ENCODE peak calls at places on chromosomes 2 and 18, in eight cellular contexts. One of them, this sample, is unnamed.

GRCh38 chr18:3593381-3593903 is 143.5 kb downstream of the TGIF1 start:
- DNase-seq in AG10803: peak; percentile 83
- DNase-seq in sigmoid colon: no peak
- DNase-seq in MM.1S: no peak
- DNase-seq in pancreas: peak; percentile 32
- DNase-seq in foreskin fibroblast: no peak
- DNase-seq in HepG2: no peak
- DNase-seq in brain microvascular endothelial cell: peak; percentile 91
- DNase-seq in this sample: no peak

GRCh38 chr2:75558786-75559428 is 1.8 kb downstream of the EVA1A start:
- DNase-seq in AG10803: peak; percentile 90
- DNase-seq in sigmoid colon: no peak
- DNase-seq in MM.1S: no peak
- DNase-seq in pancreas: no peak
- DNase-seq in foreskin fibroblast: peak; percentile 39
- DNase-seq in HepG2: no peak
- DNase-seq in brain microvascular endothelial cell: peak; percentile 39
- DNase-seq in this sample: no peak

GRCh38 chr18:10798727-10799435 is 273.1 kb downstream of the NAPG start:
- DNase-seq in AG10803: peak; percentile 1
- DNase-seq in sigmoid colon: no peak
- DNase-seq in MM.1S: peak; percentile 17
- DNase-seq in pancreas: no peak
- DNase-seq in foreskin fibroblast: no peak
- DNase-seq in HepG2: peak; percentile 19
- DNase-seq in brain microvascular endothelial cell: peak; percentile 71
- DNase-seq in this sample: no peak

GRCh38 chr2:155054712-155055111 is 356.2 kb downstream of the KCNJ3 start:
- DNase-seq in AG10803: no peak
- DNase-seq in sigmoid colon: no peak
- DNase-seq in MM.1S: no peak
- DNase-seq in pancreas: no peak
- DNase-seq in foreskin fibroblast: no peak
- DNase-seq in HepG2: no peak
- DNase-seq in brain microvascular endothelial cell: no peak
- DNase-seq in this sample: no peak

GRCh38 chr2:33215299-33215698 is 261.1 kb upstream of the RASGRP3 start:
- DNase-seq in AG10803: peak; percentile 92
- DNase-seq in sigmoid colon: peak; percentile 77
- DNase-seq in MM.1S: no peak
- DNase-seq in pancreas: peak; percentile 19
- DNase-seq in foreskin fibroblast: peak; percentile 83
- DNase-seq in HepG2: no peak
- DNase-seq in brain microvascular endothelial cell: peak; percentile 90
- DNase-seq in this sample: peak; percentile 50

GRCh38 chr18:26978812-26979341 is 113.4 kb upstream of the AQP4 start:
- DNase-seq in AG10803: no peak
- DNase-seq in sigmoid colon: no peak
- DNase-seq in MM.1S: peak; percentile 78
- DNase-seq in pancreas: no peak
- DNase-seq in foreskin fibroblast: no peak
- DNase-seq in HepG2: no peak
- DNase-seq in brain microvascular endothelial cell: no peak
- DNase-seq in this sample: no peak

GRCh38 chr2:73258186-73258912 is 24.2 kb downstream of the CCT7 start:
- DNase-seq in AG10803: no peak
- DNase-seq in sigmoid colon: no peak
- DNase-seq in MM.1S: no peak
- DNase-seq in pancreas: no peak
- DNase-seq in foreskin fibroblast: no peak
- DNase-seq in HepG2: no peak
- DNase-seq in brain microvascular endothelial cell: no peak
- DNase-seq in this sample: no peak

GRCh38 chr2:73297151-73297559 is 3.8 kb upstream of the EGR4 start:
- DNase-seq in AG10803: no peak
- DNase-seq in sigmoid colon: no peak
- DNase-seq in MM.1S: no peak
- DNase-seq in pancreas: no peak
- DNase-seq in foreskin fibroblast: no peak
- DNase-seq in HepG2: no peak
- DNase-seq in brain microvascular endothelial cell: peak; percentile 36
- DNase-seq in this sample: no peak

GRCh38 chr18:8703781-8704301 is 1.5 kb upstream of the MTCL1 start:
- DNase-seq in AG10803: no peak
- DNase-seq in sigmoid colon: peak; percentile 53
- DNase-seq in MM.1S: no peak
- DNase-seq in pancreas: peak; percentile 21
- DNase-seq in foreskin fibroblast: no peak
- DNase-seq in HepG2: peak; percentile 32
- DNase-seq in brain microvascular endothelial cell: no peak
- DNase-seq in this sample: no peak

GRCh38 chr18:8703181-8703638 is 2.1 kb upstream of the MTCL1 start:
- DNase-seq in AG10803: no peak
- DNase-seq in sigmoid colon: peak; percentile 62
- DNase-seq in MM.1S: no peak
- DNase-seq in pancreas: no peak
- DNase-seq in foreskin fibroblast: no peak
- DNase-seq in HepG2: no peak
- DNase-seq in brain microvascular endothelial cell: no peak
- DNase-seq in this sample: no peak

GRCh38 chr18:8699948-8700347 is 5.4 kb upstream of the MTCL1 start:
- DNase-seq in AG10803: peak; percentile 94
- DNase-seq in sigmoid colon: no peak
- DNase-seq in MM.1S: no peak
- DNase-seq in pancreas: no peak
- DNase-seq in foreskin fibroblast: no peak
- DNase-seq in HepG2: no peak
- DNase-seq in brain microvascular endothelial cell: no peak
- DNase-seq in this sample: no peak

GRCh38 chr18:8702668-8703067 is 2.7 kb upstream of the MTCL1 start:
- DNase-seq in AG10803: no peak
- DNase-seq in sigmoid colon: peak; percentile 7
- DNase-seq in MM.1S: no peak
- DNase-seq in pancreas: no peak
- DNase-seq in foreskin fibroblast: no peak
- DNase-seq in HepG2: no peak
- DNase-seq in brain microvascular endothelial cell: no peak
- DNase-seq in this sample: no peak

DNA sequence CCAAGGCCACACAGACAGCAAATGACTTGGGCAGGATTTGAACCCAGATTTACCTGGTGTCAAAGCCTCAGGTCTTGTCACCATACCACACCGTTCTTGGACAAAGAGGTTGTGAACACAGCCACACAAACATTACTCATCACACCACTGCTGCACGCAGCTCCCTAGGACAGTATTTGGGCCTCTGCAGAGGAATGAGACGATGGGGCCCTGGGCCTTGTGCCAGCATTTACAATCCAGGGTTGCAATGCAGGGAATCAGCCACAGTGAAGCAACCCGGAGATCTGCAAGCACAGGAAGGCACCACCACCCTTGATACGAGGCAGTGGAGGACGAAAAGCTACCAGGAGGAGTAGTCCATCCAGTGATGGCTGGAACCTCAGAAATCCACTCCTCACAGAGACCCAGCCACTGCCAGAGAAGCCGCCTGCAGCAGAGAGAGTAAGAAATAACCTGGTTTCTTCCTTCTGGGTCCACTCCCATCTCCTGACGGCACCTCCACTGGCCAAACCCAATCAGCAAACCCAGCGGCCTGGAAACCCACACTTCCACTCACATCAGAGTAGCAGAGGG is 3.7 kb upstream of the MTCL1 start:
- DNase-seq in AG10803: peak; percentile 93
- DNase-seq in sigmoid colon: peak; percentile 65
- DNase-seq in MM.1S: no peak
- DNase-seq in pancreas: no peak
- DNase-seq in foreskin fibroblast: peak; percentile 85
- DNase-seq in HepG2: peak; percentile 59
- DNase-seq in brain microvascular endothelial cell: peak; percentile 90
- DNase-seq in this sample: no peak
- TF ChIP-seq CTCF in AG10803: peak; percentile 9
- TF ChIP-seq CTCF in sigmoid colon: no peak
- TF ChIP-seq CTCF in MM.1S: no peak
- TF ChIP-seq CTCF in pancreas: no peak
- TF ChIP-seq CTCF in foreskin fibroblast: no peak
- TF ChIP-seq CTCF in HepG2: no peak
- TF ChIP-seq CTCF in brain microvascular endothelial cell: no peak
- TF ChIP-seq CTCF in this sample: no peak

DNA sequence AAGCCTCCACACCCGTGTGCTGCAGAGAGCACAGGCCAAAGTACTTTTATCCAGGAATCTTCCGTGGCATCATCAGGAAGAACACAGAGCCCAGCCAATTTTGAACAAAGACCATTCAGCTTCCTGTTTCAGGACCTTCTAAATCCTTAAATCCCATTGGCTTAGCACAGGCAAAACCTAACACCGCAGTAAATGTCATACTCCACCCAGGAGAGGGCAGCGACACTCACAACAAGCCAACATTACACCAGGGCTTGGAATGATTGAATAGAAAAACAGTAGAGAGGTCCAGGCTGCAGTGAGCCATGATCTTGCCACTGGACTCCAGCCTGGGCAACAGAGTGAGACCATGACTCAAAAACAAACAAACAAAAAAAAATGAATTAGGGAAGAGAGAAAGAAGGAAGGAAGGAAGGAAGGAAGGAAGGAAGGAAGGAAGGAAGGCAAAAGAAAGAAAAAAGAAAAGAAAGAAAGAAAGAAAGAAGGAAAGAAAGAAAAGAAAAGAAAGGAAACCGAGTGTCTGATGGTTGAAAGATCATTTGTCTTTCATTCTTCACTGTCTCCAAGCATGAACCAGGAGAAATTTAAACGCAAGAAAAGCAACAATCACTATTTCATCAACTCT is 144.6 kb upstream of the SATB2 start:
- DNase-seq in AG10803: no peak
- DNase-seq in sigmoid colon: no peak
- DNase-seq in MM.1S: no peak
- DNase-seq in pancreas: no peak
- DNase-seq in foreskin fibroblast: no peak
- DNase-seq in HepG2: peak; percentile 19
- DNase-seq in brain microvascular endothelial cell: no peak
- DNase-seq in this sample: no peak
- TF ChIP-seq CTCF in AG10803: peak; percentile 12
- TF ChIP-seq CTCF in sigmoid colon: no peak
- TF ChIP-seq CTCF in MM.1S: peak; percentile 17
- TF ChIP-seq CTCF in pancreas: no peak
- TF ChIP-seq CTCF in foreskin fibroblast: no peak
- TF ChIP-seq CTCF in HepG2: peak; percentile 11
- TF ChIP-seq CTCF in brain microvascular endothelial cell: peak; percentile 37
- TF ChIP-seq CTCF in this sample: no peak

GRCh38 chr2:233477548-233478433 is 88.8 kb downstream of the USP40 start:
- DNase-seq in AG10803: no peak
- DNase-seq in sigmoid colon: no peak
- DNase-seq in MM.1S: no peak
- DNase-seq in pancreas: no peak
- DNase-seq in foreskin fibroblast: no peak
- DNase-seq in HepG2: no peak
- DNase-seq in brain microvascular endothelial cell: no peak
- DNase-seq in this sample: no peak

GRCh38 chr2:233481368-233482142 is 85.0 kb downstream of the USP40 start:
- DNase-seq in AG10803: no peak
- DNase-seq in sigmoid colon: peak; percentile 76
- DNase-seq in MM.1S: no peak
- DNase-seq in pancreas: no peak
- DNase-seq in foreskin fibroblast: no peak
- DNase-seq in HepG2: no peak
- DNase-seq in brain microvascular endothelial cell: no peak
- DNase-seq in this sample: no peak

GRCh38 chr2:233482616-233483015 is 84.0 kb downstream of the USP40 start:
- DNase-seq in AG10803: no peak
- DNase-seq in sigmoid colon: no peak
- DNase-seq in MM.1S: no peak
- DNase-seq in pancreas: no peak
- DNase-seq in foreskin fibroblast: no peak
- DNase-seq in HepG2: no peak
- DNase-seq in brain microvascular endothelial cell: no peak
- DNase-seq in this sample: no peak

GRCh38 chr2:233479616-233480489 is 86.7 kb downstream of the USP40 start:
- DNase-seq in AG10803: no peak
- DNase-seq in sigmoid colon: no peak
- DNase-seq in MM.1S: no peak
- DNase-seq in pancreas: no peak
- DNase-seq in foreskin fibroblast: no peak
- DNase-seq in HepG2: no peak
- DNase-seq in brain microvascular endothelial cell: no peak
- DNase-seq in this sample: no peak

DNA sequence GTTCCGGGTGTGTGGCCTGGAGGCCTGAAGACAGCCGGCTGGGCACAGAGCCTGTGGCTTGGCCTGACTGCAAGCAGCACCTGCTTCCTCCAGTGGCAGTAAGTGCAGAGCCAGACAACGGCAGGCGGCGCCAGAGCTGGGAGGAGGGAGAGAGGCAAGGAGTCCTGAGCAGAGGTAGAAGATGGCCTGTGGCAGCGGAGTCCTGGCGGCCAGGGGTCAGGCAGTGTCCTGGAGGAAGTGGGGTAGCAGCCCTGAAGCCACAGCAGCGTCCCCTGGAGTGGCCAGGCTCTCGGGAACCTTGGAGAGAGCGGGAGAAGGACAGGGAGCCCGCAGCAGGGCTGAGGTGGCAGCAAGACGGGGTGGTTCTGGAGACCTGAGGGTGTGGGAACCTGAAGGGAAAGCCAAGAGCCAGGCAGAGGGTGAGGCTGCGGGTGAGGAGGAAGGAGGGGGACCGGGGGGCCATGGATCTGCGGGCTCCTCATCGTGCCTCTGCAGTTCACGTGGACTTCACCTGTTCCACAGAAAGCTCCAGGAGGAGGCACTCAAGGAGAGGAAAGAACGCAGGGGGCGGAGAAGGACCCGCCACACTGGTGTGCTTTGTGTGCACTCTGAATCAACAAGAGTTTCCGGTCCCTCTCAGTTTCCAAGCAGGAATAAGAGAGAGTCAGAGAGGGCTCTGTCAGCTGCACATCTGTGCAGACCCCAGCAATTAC is 85.9 kb downstream of the USP40 start:
- DNase-seq in AG10803: no peak
- DNase-seq in sigmoid colon: peak; percentile 85
- DNase-seq in MM.1S: no peak
- DNase-seq in pancreas: no peak
- DNase-seq in foreskin fibroblast: no peak
- DNase-seq in HepG2: peak; percentile 18
- DNase-seq in brain microvascular endothelial cell: no peak
- DNase-seq in this sample: no peak
- TF ChIP-seq CTCF in AG10803: no peak
- TF ChIP-seq CTCF in sigmoid colon: no peak
- TF ChIP-seq CTCF in MM.1S: no peak
- TF ChIP-seq CTCF in pancreas: no peak
- TF ChIP-seq CTCF in foreskin fibroblast: no peak
- TF ChIP-seq CTCF in HepG2: peak; percentile 19
- TF ChIP-seq CTCF in brain microvascular endothelial cell: peak; percentile 40
- TF ChIP-seq CTCF in this sample: no peak

DNA sequence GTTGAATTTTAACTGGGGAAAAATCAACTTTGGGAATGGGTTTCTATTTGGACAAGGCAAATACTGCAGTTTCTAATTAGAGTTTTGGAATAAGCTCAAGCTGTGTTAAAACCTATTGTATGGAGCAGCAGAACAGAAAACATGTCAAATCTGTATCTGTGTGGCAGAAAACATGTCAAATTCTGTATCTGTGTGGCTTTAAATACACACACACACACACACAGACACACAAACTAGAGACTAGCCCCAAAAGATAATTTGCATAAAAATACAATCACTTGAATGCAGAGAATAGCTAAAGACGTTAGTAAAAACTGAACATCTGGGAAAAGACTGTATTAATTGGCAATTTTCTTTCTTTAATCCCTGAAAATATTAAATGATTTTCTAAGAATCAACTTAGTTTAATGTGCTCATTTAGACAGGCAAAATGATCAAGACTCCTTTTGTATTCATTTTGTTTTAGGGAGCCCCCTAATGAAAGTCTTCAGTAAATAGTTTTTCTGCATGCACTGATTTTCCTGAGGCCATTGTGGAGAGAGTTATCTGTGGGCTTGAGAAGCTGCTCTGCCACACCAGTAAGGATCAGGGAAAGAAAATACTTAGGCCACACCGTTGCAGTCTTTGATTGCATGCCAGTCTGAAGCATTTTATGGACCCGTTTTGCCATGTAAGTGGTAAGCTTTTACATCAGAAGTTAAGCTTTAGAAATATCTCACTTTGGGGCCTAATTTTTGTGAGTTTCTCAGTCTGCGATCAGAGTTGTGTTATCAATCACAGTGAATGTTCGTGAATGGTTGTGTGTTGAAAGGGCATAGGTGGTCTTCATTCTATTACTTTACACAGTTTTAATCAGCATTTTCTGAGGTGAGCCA is 2.2 kb downstream of the SPATS2L start:
- DNase-seq in AG10803: peak; percentile 55
- DNase-seq in sigmoid colon: no peak
- DNase-seq in MM.1S: no peak
- DNase-seq in pancreas: no peak
- DNase-seq in foreskin fibroblast: no peak
- DNase-seq in HepG2: no peak
- DNase-seq in brain microvascular endothelial cell: no peak
- DNase-seq in this sample: no peak
- TF ChIP-seq CTCF in AG10803: peak; percentile 37
- TF ChIP-seq CTCF in sigmoid colon: no peak
- TF ChIP-seq CTCF in MM.1S: no peak
- TF ChIP-seq CTCF in pancreas: no peak
- TF ChIP-seq CTCF in foreskin fibroblast: peak; percentile 25
- TF ChIP-seq CTCF in HepG2: peak; percentile 35
- TF ChIP-seq CTCF in brain microvascular endothelial cell: peak; percentile 6
- TF ChIP-seq CTCF in this sample: no peak